ENCODE peak calls at places on chromosomes 6 and 20, in five cellular contexts. U, J, I, W and V are unnamed samples.
A peak's percentile ranks its signal among the peaks of the same experiment; 100 is the strongest.

GRCh38 chr6:81171991-81172740 is 580.3 kb downstream of the TENT5A start:
- DNase-seq in U (peak; percentile 88), J (peak; percentile 69), I (peak; percentile 65), W (peak; percentile 19), V (peak; percentile 71)

GRCh38 chr6:119355157-119355556 is 5.6 kb upstream of the MAN1A1 start:
- DNase-seq in U (peak; percentile 53), J (no peak), I (peak; percentile 40), W (no peak), V (peak; percentile 57)

GRCh38 chr6:138571585-138572199 is 72.4 kb upstream of the NHSL1 start:
- DNase-seq in U (no peak), J (no peak), I (no peak), W (no peak), V (no peak)

GRCh38 chr6:150764638-150765456 is 100.7 kb upstream of the MTHFD1L start:
- DNase-seq in U (no peak), J (no peak), I (no peak), W (no peak), V (no peak)

GRCh38 chr6:52164319-52165094 is 21.7 kb upstream of the IL17A start:
- DNase-seq in U (no peak), J (no peak), I (no peak), W (no peak), V (no peak)

GRCh38 chr6:116084284-116084683 is 16.4 kb upstream of the NT5DC1 start:
- DNase-seq in U (no peak), J (no peak), I (no peak), W (no peak), V (no peak)

GRCh38 chr6:91063362-91063761 is 476.5 kb upstream of the MAP3K7 start:
- DNase-seq in U (no peak), J (no peak), I (no peak), W (no peak), V (no peak)

GRCh38 chr6:127904160-127904559 is 3.3 kb upstream of the THEMIS start:
- DNase-seq in U (no peak), J (no peak), I (no peak), W (no peak), V (no peak)

GRCh38 chr6:112231609-112232060 is 22.7 kb downstream of the LAMA4 start:
- DNase-seq in U (peak; percentile 64), J (no peak), I (peak; percentile 71), W (no peak), V (peak; percentile 85)

GRCh38 chr20:33022733-33023438 is 8.6 kb upstream of the BPIFB6 start:
- DNase-seq in U (no peak), J (no peak), I (no peak), W (no peak), V (no peak)

GRCh38 chr6:43952746-43953145 is 174.5 kb downstream of the MRPL14 start:
- DNase-seq in U (no peak), J (no peak), I (no peak), W (no peak), V (no peak)

DNA sequence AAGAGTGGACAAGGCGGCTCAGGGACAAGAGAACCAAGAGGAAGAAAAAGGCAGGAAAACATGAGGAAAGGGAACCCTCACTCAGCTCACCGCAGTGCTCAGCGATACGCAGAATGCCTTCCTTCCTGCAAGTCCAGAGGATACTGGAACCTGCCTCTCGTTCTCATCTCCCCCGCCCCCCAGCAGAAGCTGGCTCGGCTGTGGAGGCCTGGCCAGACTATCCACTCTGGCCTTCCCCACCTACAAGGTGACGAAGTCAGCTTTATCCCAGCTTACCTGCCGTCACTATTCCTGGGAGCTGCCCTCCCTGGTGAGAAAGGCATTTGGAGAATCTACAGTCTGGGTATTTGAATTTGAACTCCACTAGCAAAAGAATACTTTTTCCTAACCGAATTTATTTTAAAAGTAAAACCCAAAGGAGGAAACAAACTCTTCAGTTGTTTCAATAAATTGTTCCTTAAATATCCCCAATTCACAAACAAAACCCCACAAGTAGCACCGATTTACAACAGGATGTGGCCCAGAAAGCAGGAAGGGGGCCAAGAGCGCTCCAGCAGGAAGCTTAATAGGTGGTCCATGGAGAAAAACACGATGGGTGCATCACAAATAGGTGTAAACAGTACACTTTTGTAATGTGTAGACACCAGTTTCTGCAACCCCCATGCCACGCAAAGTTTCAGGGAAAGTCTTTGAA is 2.1 kb upstream of the DIDO1 start:
- DNase-seq in U (peak; percentile 40), J (no peak), I (peak; percentile 48), W (no peak), V (no peak)
- H3K4me3 ChIP-seq in U (peak overlapping the region; percentile 65), J (peak overlapping the region; percentile 61), I (peak overlapping the region; percentile 64), W (peak overlapping the region; percentile 71), V (peak overlapping the region; percentile 49)

DNA sequence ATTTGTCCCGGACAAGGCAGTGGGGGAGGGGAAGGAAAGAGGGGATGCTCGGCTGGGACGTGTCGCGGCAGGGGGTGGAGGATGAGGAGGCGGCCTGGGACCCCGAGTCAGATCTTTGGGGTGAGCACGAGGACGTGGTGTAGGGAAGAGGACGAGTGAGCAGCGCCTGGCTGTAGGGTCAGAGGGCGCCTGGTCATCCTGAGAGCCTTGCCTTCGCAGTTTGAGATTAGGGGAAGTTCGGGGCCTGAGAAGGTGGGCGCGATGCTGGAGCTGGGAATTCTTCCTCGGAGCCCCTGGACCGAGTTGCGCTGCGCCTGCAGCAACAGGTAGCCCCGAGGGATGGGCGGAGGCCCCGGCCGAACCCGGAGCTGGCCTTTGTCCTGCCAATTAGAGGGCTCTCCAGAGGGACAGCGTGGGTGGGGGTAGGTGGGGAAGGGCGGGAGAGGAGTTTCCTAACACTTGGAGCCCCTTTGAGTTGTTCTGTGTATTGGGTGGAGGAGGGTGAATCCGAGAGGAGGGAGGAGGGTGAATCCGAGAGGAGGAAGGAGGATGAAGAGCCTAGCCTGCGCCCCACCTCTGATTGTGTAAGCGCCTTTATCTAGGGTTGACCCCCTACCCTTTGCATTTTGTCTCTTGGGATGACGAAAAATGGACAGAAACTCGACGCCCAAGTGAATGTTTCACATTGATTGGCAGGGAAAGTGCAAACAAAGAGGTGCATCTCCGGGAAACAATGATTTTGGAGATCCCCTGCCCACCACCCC is 72.1 kb downstream of the SOX4 start:
- DNase-seq in U (no peak), J (no peak), I (no peak), W (peak; percentile 9), V (no peak)
- H3K4me3 ChIP-seq in U (peak overlapping the region; percentile 49), J (peak overlapping the region; percentile 73), I (no peak overlapping the region), W (peak overlapping the region; percentile 79), V (peak overlapping the region; percentile 45)

DNA sequence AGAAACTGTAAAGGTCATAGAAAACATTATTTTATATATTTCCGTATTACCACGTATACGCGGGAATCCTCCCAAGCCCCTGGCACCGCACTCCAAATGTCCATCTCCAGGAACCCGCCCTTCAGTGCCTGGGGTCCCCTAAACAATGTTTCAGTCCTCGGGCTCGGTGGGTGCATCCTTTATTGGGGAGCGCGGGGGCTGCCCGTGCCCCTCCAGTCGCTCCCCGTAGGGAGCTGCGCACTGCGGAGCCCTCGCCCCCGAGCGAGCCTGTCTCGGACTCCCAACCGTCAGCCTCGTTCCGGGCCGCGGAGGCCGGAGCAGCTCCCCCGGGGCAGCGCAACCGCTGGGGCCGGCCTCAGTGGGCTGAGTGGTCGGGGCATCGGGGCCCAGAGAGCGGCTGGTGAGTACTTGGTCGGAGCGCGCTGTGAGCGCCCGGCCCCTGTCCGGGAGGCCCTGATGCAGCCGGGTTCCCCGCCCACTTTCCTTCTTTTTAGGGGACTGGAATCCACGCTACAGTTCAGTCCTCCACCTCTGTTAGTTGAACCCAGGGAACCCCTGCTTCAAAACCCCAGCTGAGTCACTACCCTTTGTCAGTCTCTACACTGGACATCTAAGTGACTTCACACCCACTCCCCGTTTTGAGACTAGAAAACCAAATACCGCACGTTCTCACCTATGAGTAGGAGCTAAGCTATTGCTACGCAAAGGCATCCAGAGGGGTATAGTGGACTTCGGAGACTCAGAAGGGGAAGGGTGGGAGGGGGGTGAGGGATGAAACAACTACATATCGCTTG is at the start of gene DNAH8:
- DNase-seq in U (no peak), J (no peak), I (no peak), W (no peak), V (no peak)
- H3K4me3 ChIP-seq in U (peak within 1 kb of the TSS; percentile 22), J (peak within 1 kb of the TSS; percentile 39), I (peak within 1 kb of the TSS; percentile 34), W (peak within 1 kb of the TSS; percentile 52), V (peak within 1 kb of the TSS; percentile 3)

GRCh38 chr6:34513628-34514027 is 42.5 kb downstream of the SPDEF start:
- DNase-seq in U (no peak), J (peak; percentile 40), I (no peak), W (no peak), V (no peak)

GRCh38 chr6:34512738-34513115 is 43.4 kb downstream of the SPDEF start:
- DNase-seq in U (peak; percentile 12), J (peak; percentile 25), I (no peak), W (no peak), V (no peak)

GRCh38 chr6:34515473-34516387 is 40.4 kb downstream of the SPDEF start:
- DNase-seq in U (no peak), J (peak; percentile 61), I (no peak), W (no peak), V (no peak)

GRCh38 chr6:34514593-34515472 is 41.3 kb downstream of the SPDEF start:
- DNase-seq in U (peak; percentile 28), J (peak; percentile 56), I (peak; percentile 44), W (peak; percentile 38), V (peak; percentile 48)

GRCh38 chr6:34514112-34514511 is 42.0 kb downstream of the SPDEF start:
- DNase-seq in U (no peak), J (peak; percentile 9), I (no peak), W (no peak), V (no peak)
- H3K4me3 ChIP-seq in U (no peak overlapping the region), J (no peak overlapping the region), I (no peak overlapping the region), W (no peak overlapping the region), V (no peak overlapping the region)

GRCh38 chr6:11614534-11615213 is 77.1 kb downstream of the TMEM170B start:
- DNase-seq in U (no peak), J (no peak), I (no peak), W (no peak), V (no peak)
- H3K4me3 ChIP-seq in U (no peak overlapping the region), J (no peak overlapping the region), I (no peak overlapping the region), W (no peak overlapping the region), V (no peak overlapping the region)

GRCh38 chr6:1614448-1614766 is 4.7 kb downstream of the FOXC1 start:
- DNase-seq in U (no peak), J (no peak), I (no peak), W (no peak), V (no peak)
- H3K4me3 ChIP-seq in U (no peak overlapping the region), J (peak overlapping the region; percentile 62), I (no peak overlapping the region), W (peak overlapping the region; percentile 80), V (no peak overlapping the region)